ENCODE peak calls at places on chromosomes 11 and 22, in six cellular contexts. Z is testis, D is brain microvascular endothelial cell, P is thoracic aorta, X is colonic mucosa, R is astrocyte. Y is an unnamed sample.

GRCh38 chr22:30390974-30391691 is 3.9 kb upstream of the RNF215 start:
- DNase-seq in Z (peak), D (peak), P (no peak), X (peak), R (peak), Y (peak)

GRCh38 chr11:15845261-15845660 is 511.1 kb downstream of the SOX6 start:
- DNase-seq in Z (no peak), D (no peak), P (no peak), X (no peak), R (no peak), Y (no peak)

GRCh38 chr11:45859661-45860140 is 12.4 kb downstream of the CRY2 start:
- DNase-seq in Z (peak), D (peak), P (peak), X (peak), R (peak), Y (peak)

GRCh38 chr11:10293423-10294288 is at the start of gene SBF2:
- DNase-seq in Z (peak), D (peak), P (peak), X (peak), R (peak), Y (peak)

GRCh38 chr11:61686469-61686868 is 6.3 kb downstream of the DAGLA start:
- DNase-seq in Z (no peak), D (no peak), P (no peak), X (no peak), R (no peak), Y (no peak)

GRCh38 chr11:17148536-17148935 is 59.2 kb downstream of the PIK3C2A start:
- DNase-seq in Z (no peak), D (no peak), P (no peak), X (no peak), R (peak), Y (no peak)

GRCh38 chr22:29306175-29306829 is at the start of gene GAS2L1:
- DNase-seq in Z (peak), D (peak), P (no peak), X (peak), R (peak), Y (peak)

GRCh38 chr11:111944139-111944538 is 7.0 kb downstream of the DIXDC1 start:
- DNase-seq in Z (no peak), D (peak), P (no peak), X (no peak), R (peak), Y (peak)

GRCh38 chr11:59755701-59756495 is 722 bp downstream of the STX3 start:
- DNase-seq in Z (peak), D (peak), P (peak), X (peak), R (peak), Y (peak)

GRCh38 chr11:83724704-83725114 is 438.5 kb upstream of the CCDC90B start:
- DNase-seq in Z (peak), D (no peak), P (no peak), X (no peak), R (no peak), Y (no peak)
- TF ChIP-seq CTCF in Z (no peak), D (no peak), P (no peak), X (no peak), R (no peak), Y (no peak)

GRCh38 chr11:125071408-125071807 is 8.3 kb downstream of the SLC37A2 start:
- DNase-seq in Z (no peak), D (no peak), P (no peak), X (no peak), R (no peak), Y (no peak)

GRCh38 chr11:125072961-125073590 is 10.0 kb downstream of the SLC37A2 start:
- DNase-seq in Z (no peak), D (no peak), P (no peak), X (no peak), R (no peak), Y (no peak)

GRCh38 chr11:125071831-125072209 is 8.7 kb downstream of the SLC37A2 start:
- DNase-seq in Z (no peak), D (no peak), P (no peak), X (no peak), R (no peak), Y (no peak)

GRCh38 chr11:125073616-125074483 is 10.7 kb downstream of the SLC37A2 start:
- DNase-seq in Z (no peak), D (no peak), P (no peak), X (no peak), R (no peak), Y (no peak)

GRCh38 chr11:125072210-125072960 is 9.3 kb downstream of the SLC37A2 start:
- DNase-seq in Z (no peak), D (no peak), P (no peak), X (no peak), R (no peak), Y (no peak)
- H3K4me3 ChIP-seq in Z (no peak), D (no peak), P (no peak), X (no peak), R (no peak), Y (no peak)

GRCh38 chr22:32710896-32711295 is 90.6 kb upstream of the TIMP3 start:
- DNase-seq in Z (no peak), D (no peak), P (no peak), X (no peak), R (no peak), Y (no peak)

GRCh38 chr22:32706149-32706548 is 95.4 kb upstream of the TIMP3 start:
- DNase-seq in Z (no peak), D (no peak), P (no peak), X (no peak), R (no peak), Y (no peak)

GRCh38 chr22:32712644-32713355 is 88.7 kb upstream of the TIMP3 start:
- DNase-seq in Z (no peak), D (no peak), P (no peak), X (no peak), R (no peak), Y (no peak)

GRCh38 chr22:32707971-32708370 is 93.5 kb upstream of the TIMP3 start:
- DNase-seq in Z (no peak), D (no peak), P (no peak), X (no peak), R (no peak), Y (no peak)

DNA sequence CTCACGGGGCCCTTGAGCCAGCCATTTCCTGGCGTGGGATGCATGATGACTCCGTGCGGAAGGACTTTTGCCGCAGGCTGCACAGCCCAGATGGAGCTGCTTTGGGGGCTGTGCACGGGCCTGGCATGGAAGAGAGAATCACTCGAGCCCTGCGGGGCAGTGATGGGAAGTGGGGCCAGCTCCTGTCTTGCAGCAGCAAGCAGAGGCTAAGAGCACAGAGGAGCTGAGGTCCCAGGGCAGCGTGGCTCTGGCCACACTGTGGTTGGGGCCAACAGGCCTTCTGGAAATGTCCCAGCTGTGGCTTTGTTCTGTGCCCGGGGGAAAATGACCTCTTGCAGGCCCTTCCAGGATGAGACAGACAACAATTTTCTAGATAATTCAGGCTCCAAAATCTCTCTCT is 92.7 kb upstream of the TIMP3 start:
- DNase-seq in Z (no peak), D (no peak), P (no peak), X (no peak), R (no peak), Y (no peak)
- H3K27ac ChIP-seq in Z (no peak), D (no peak), P (no peak), X (no peak), R (no peak), Y (no peak)

GRCh38 chr22:40477683-40478348 is 107.4 kb downstream of the SGSM3 start:
- DNase-seq in Z (no peak), D (no peak), P (no peak), X (no peak), R (no peak), Y (no peak)

GRCh38 chr22:40480996-40481395 is 110.6 kb downstream of the SGSM3 start:
- DNase-seq in Z (no peak), D (no peak), P (no peak), X (no peak), R (no peak), Y (no peak)

GRCh38 chr22:40478456-40479125 is 108.2 kb downstream of the SGSM3 start:
- DNase-seq in Z (no peak), D (no peak), P (no peak), X (no peak), R (no peak), Y (no peak)

GRCh38 chr22:40479887-40480538 is 109.6 kb downstream of the SGSM3 start:
- DNase-seq in Z (no peak), D (no peak), P (no peak), X (no peak), R (no peak), Y (no peak)

DNA sequence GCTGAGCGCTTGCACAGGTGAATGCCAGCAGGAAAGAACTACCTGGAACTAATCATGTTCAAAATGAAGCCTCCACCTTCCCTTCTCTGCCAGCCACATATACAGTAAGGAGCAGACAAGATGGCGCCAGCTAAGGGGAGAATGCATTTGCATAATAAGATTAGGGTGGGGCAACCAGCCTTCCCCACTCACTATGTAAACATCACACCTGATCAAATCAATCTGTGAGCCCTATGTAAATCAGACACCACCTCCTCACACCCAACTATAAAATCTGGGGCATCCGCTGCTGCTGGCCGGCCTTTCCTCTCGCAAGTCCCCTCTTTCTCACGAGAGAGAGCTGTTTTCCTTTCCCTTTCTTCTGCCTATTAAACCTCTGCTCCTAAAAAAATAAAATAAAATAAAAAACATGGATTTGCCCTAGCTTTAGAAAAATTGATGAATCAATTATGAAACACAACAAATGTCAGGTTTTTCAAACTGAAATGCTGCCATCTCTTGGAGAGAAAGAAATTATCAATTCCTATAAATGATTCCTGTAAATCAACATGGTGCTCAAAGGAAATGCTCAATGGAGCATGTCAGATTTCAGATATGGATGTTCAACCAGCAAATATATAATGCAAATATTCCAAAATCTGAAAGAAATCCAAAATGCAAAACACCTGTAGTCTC is 108.9 kb downstream of the SGSM3 start:
- DNase-seq in Z (no peak), D (no peak), P (no peak), X (no peak), R (no peak), Y (no peak)
- TF ChIP-seq CTCF in Z (no peak), D (no peak), P (no peak), X (no peak), R (no peak), Y (no peak)